ENCODE peak calls at places on chromosome 16, in ten cellular contexts. U is SHP77; V is amniotic stem cell; G is CD4-positive, alpha-beta T cell; R is NCI-H345; Y is BE2C; W is HFF-Myc; A is stimulated activated CD8-positive, alpha-beta memory T cell treated with anti-CD3 and anti-CD28 coated beads, Interleukin-7, amount 100 ng/mL, for 48 hours; E is dorsolateral prefrontal cortex; T is iPS-NIHi11. O is an unnamed sample.

GRCh38 chr16:11036868-11037410 is 92.6 kb downstream of the CLEC16A start:
- DNase-seq in U (no peak), V (no peak), G (no peak), R (no peak), Y (no peak), W (no peak), A (no peak), E (no peak), T (no peak), O (no peak)

GRCh38 chr16:630815-631405 is at the start of gene WFIKKN1:
- DNase-seq in U (no peak), V (no peak), G (no peak), R (no peak), Y (peak), W (no peak), A (no peak), E (no peak), T (peak), O (no peak)

GRCh38 chr16:77191259-77191969 is 424 bp downstream of the MON1B start:
- DNase-seq in U (no peak), V (no peak), G (no peak), R (no peak), Y (no peak), W (no peak), A (no peak), E (no peak), T (no peak), O (no peak)

GRCh38 chr16:89287777-89288576 is 70.5 kb downstream of the ZNF778 start:
- DNase-seq in U (no peak), V (no peak), G (no peak), R (no peak), Y (no peak), W (no peak), A (no peak), E (no peak), T (no peak), O (no peak)

GRCh38 chr16:83727018-83727417 is 80.8 kb upstream of the HSBP1 start:
- DNase-seq in U (no peak), V (no peak), G (no peak), R (no peak), Y (no peak), W (no peak), A (no peak), E (no peak), T (no peak), O (no peak)

GRCh38 chr16:50522324-50522723 is 25.9 kb upstream of the NKD1 start:
- DNase-seq in U (no peak), V (no peak), G (no peak), R (no peak), Y (no peak), W (no peak), A (no peak), E (no peak), T (no peak), O (no peak)

GRCh38 chr16:2180461-2180860 is 15.9 kb downstream of the CASKIN1 start:
- DNase-seq in U (no peak), V (no peak), G (no peak), R (no peak), Y (no peak), W (no peak), A (no peak), E (no peak), T (no peak), O (no peak)

GRCh38 chr16:83113317-83113716 is 486.5 kb downstream of the CDH13 start:
- DNase-seq in U (no peak), V (no peak), G (no peak), R (no peak), Y (no peak), W (no peak), A (no peak), E (peak), T (peak), O (no peak)

GRCh38 chr16:85383836-85384825 is 229.0 kb upstream of the GSE1 start:
- DNase-seq in U (no peak), V (no peak), G (no peak), R (peak), Y (peak), W (no peak), A (no peak), E (peak), T (no peak), O (no peak)

GRCh38 chr16:70576431-70577255 is 53.0 kb downstream of the SF3B3 start:
- DNase-seq in U (peak), V (no peak), G (no peak), R (no peak), Y (no peak), W (peak), A (no peak), E (no peak), T (no peak), O (peak)

O was measured in Peyer's patch.